ENCODE peak calls at places on chromosomes 7 and 10, in eight cellular contexts. P is left ventricle myocardium inferior; Z is CD4-positive, CD25-positive, alpha-beta regulatory T cell; S is GM13976; X is effector memory CD4-positive, alpha-beta T cell; A is pons; H is effector CD8-positive, alpha-beta T cell; E is EL. V is an unnamed sample.

GRCh38 chr7:149053386-149053785 is 25.1 kb upstream of the PDIA4 start:
- DNase-seq in S (no peak), Z (no peak), A (no peak), E (no peak), X (no peak), H (no peak), P (no peak), V (no peak)

GRCh38 chr7:130943336-130943901 is 209.4 kb upstream of the KLF14 start:
- DNase-seq in Z (peak; percentile 62), X (no peak), P (no peak), S (no peak), H (no peak), A (peak; percentile 74), E (peak; percentile 82), V (no peak)

GRCh38 chr10:126097558-126098215 is 201.3 kb downstream of the FANK1 start:
- DNase-seq in P (no peak), S (no peak), X (no peak), H (no peak), A (no peak), Z (peak; percentile 7), E (peak; percentile 11), V (no peak)

GRCh38 chr10:52637592-52637991 is 135.0 kb downstream of the MBL2 start:
- DNase-seq in S (no peak), Z (no peak), H (no peak), X (no peak), A (no peak), E (no peak), P (no peak), V (no peak)

GRCh38 chr7:112938895-112939588 is 147.6 kb downstream of the GPR85 start:
- DNase-seq in X (no peak), H (peak; percentile 37), E (peak; percentile 56), P (peak; percentile 22), A (peak; percentile 22), Z (no peak), S (no peak), V (no peak)

GRCh38 chr7:113664867-113665266 is 253.9 kb downstream of the PPP1R3A start:
- DNase-seq in H (no peak), A (no peak), Z (no peak), P (no peak), S (no peak), E (no peak), X (no peak), V (no peak)

GRCh38 chr7:131895541-131896173 is 339.2 kb upstream of the PODXL start:
- DNase-seq in E (peak; percentile 95), S (no peak), A (no peak), Z (no peak), H (no peak), X (no peak), P (no peak), V (no peak)

GRCh38 chr10:36779238-36779846 is 346.1 kb upstream of the ANKRD30A start:
- DNase-seq in S (no peak), A (peak; percentile 85), P (no peak), H (no peak), X (no peak), Z (no peak), E (peak; percentile 35), V (no peak)

GRCh38 chr7:67625257-67625713 is 628.7 kb downstream of the TYW1 start:
- DNase-seq in Z (peak; percentile 5), H (no peak), P (peak; percentile 79), S (peak; percentile 62), X (no peak), A (peak; percentile 52), E (peak; percentile 4), V (no peak)

GRCh38 chr10:16483241-16483917 is 38.3 kb downstream of the C1QL3 start:
- DNase-seq in Z (peak; percentile 20), S (no peak), P (no peak), E (no peak), X (no peak), A (no peak), H (no peak), V (no peak)

GRCh38 chr7:148260605-148261004 is 330.0 kb upstream of the C7orf33 start:
- DNase-seq in Z (no peak), P (no peak), E (no peak), S (no peak), A (no peak), H (no peak), X (no peak), V (no peak)

GRCh38 chr7:65798111-65799075 is 74.5 kb upstream of the VKORC1L1 start:
- DNase-seq in Z (peak; percentile 76), A (no peak), H (no peak), X (no peak), P (no peak), S (peak; percentile 44), E (peak; percentile 70), V (no peak)

GRCh38 chr7:142866361-142867096 is 11.7 kb downstream of the EPHB6 start:
- DNase-seq in A (no peak), P (no peak), H (no peak), E (peak; percentile 13), S (peak; percentile 68), X (no peak), Z (no peak), V (no peak)

GRCh38 chr10:129742742-129743550 is 221.1 kb downstream of the EBF3 start:
- DNase-seq in S (no peak), Z (no peak), E (no peak), A (no peak), H (no peak), P (no peak), X (no peak), V (no peak)

GRCh38 chr7:2109936-2110585 is 122.7 kb downstream of the MAD1L1 start:
- DNase-seq in E (peak; percentile 94), H (no peak), A (no peak), S (peak; percentile 70), P (no peak), X (no peak), Z (peak; percentile 60), V (no peak)

GRCh38 chr10:93413252-93413689 is 68.9 kb downstream of the MYOF start:
- DNase-seq in E (no peak), S (no peak), Z (peak; percentile 79), P (no peak), X (peak; percentile 16), A (peak; percentile 38), H (no peak), V (peak; percentile 89)